ENCODE peak calls at places on chromosomes 12 and 14, in four cellular contexts. V, Z, X and T are unnamed samples.

GRCh38 chr12:57340104-57340503 is 89.1 kb upstream of the STAC3 start:
- DNase-seq in Z (no peak), V (no peak), X (peak; percentile 19), T (no peak)

GRCh38 chr14:53306267-53306721 is 153.2 kb upstream of the DDHD1 start:
- DNase-seq in X (peak; percentile 32), V (no peak), Z (peak; percentile 19), T (peak; percentile 53)

GRCh38 chr12:122081108-122081696 is 2.6 kb downstream of the MLXIP start:
- DNase-seq in Z (no peak), V (no peak), X (no peak), T (no peak)

GRCh38 chr12:117119592-117120198 is 20.5 kb upstream of the TESC start:
- DNase-seq in Z (peak; percentile 59), X (peak; percentile 72), V (no peak), T (peak; percentile 69)

GRCh38 chr14:99755629-99756603 is 37.3 kb upstream of the EML1 start:
- DNase-seq in Z (peak; percentile 24), V (no peak), X (no peak), T (no peak)

GRCh38 chr12:13250416-13250815 is 53.9 kb downstream of the EMP1 start:
- DNase-seq in Z (no peak), V (no peak), X (no peak), T (no peak)

GRCh38 chr12:54932691-54933090 is 51.9 kb downstream of the TESPA1 start:
- DNase-seq in Z (no peak), X (no peak), V (no peak), T (no peak)

GRCh38 chr12:89370411-89370810 is 18.1 kb upstream of the DUSP6 start:
- DNase-seq in Z (no peak), X (no peak), V (no peak), T (no peak)

GRCh38 chr14:35343709-35344474 is 51.7 kb downstream of the PSMA6 start:
- DNase-seq in V (no peak), X (no peak), Z (no peak), T (no peak)

GRCh38 chr14:104091061-104091926 is 5.8 kb downstream of the ASPG start:
- DNase-seq in X (no peak), Z (no peak), V (no peak), T (peak; percentile 16)

GRCh38 chr12:124630791-124631313 is 63.4 kb upstream of the NCOR2 start:
- DNase-seq in X (no peak), V (no peak), Z (no peak), T (peak; percentile 62)

GRCh38 chr14:37202812-37203211 is 5.1 kb downstream of the MIPOL1 start:
- DNase-seq in X (no peak), Z (no peak), V (no peak), T (no peak)

GRCh38 chr12:63028951-63029350 is 94.0 kb upstream of the PPM1H start:
- DNase-seq in Z (no peak), V (no peak), X (no peak), T (no peak)

GRCh38 chr12:9741726-9742125 is 8.8 kb upstream of the CLECL1 start:
- DNase-seq in V (peak; percentile 89), X (no peak), Z (no peak), T (no peak)

GRCh38 chr14:102870994-102871831 is 51.2 kb upstream of the AMN start:
- DNase-seq in X (no peak), Z (no peak), V (no peak), T (no peak)

GRCh38 chr12:1883513-1883912 is 34.9 kb downstream of the CACNA2D4 start:
- DNase-seq in V (no peak), Z (no peak), X (no peak), T (no peak)

GRCh38 chr12:81222841-81223595 is 145.1 kb downstream of the ACSS3 start:
- DNase-seq in X (no peak), V (no peak), Z (no peak), T (no peak)

GRCh38 chr12:52242442-52243263 is 9.6 kb downstream of the KRT7 start:
- DNase-seq in X (no peak), V (no peak), Z (no peak), T (no peak)

GRCh38 chr12:95198914-95199313 is 18.4 kb downstream of the FGD6 start:
- DNase-seq in V (peak; percentile 49), X (no peak), Z (no peak), T (no peak)

GRCh38 chr12:109999649-109999971 is 380 bp downstream of the ANKRD13A start:
- DNase-seq in Z (no peak), X (no peak), V (no peak), T (no peak)

GRCh38 chr12:49921299-49921698 is 17.6 kb upstream of the FAIM2 start:
- DNase-seq in X (no peak), V (no peak), Z (no peak), T (no peak)

GRCh38 chr12:49920915-49921286 is 17.2 kb upstream of the FAIM2 start:
- DNase-seq in X (no peak), V (no peak), Z (no peak), T (no peak)

GRCh38 chr12:49922349-49923034 is 18.8 kb upstream of the FAIM2 start:
- DNase-seq in X (no peak), V (no peak), Z (no peak), T (no peak)

GRCh38 chr12:49923035-49923644 is 19.4 kb upstream of the FAIM2 start:
- DNase-seq in Z (no peak), X (no peak), V (no peak), T (no peak)

DNA sequence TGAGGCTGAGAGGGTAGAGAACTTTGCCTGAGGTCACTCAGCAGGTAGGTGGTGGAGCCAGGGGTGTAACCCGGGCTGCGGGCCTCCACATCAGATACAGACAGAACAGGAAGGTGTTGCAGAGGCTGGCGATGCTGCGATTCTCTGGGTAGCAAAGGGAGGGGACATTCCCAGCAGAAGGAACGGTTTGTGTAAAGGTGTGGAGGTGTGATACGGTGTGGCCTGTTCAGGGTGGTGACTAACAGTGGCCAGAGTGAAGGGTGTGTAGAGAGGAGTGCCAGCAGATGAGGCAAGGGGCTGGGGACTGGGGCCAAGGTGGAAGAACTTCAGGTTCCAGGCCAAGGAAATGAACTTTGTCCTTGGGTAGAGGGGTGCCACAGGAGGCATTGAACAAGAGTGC is 18.2 kb upstream of the FAIM2 start:
- DNase-seq in Z (no peak), V (no peak), X (no peak), T (no peak)
- TF ChIP-seq CREM in Z (no peak), V (no peak), X (no peak), T (no peak)

GRCh38 chr14:70943838-70944237 is 36.6 kb downstream of the PCNX1 start:
- DNase-seq in Z (no peak), X (no peak), V (no peak), T (no peak)

GRCh38 chr14:70947739-70948138 is 40.5 kb downstream of the PCNX1 start:
- DNase-seq in V (no peak), X (no peak), Z (no peak), T (no peak)

GRCh38 chr14:70942342-70942706 is 35.1 kb downstream of the PCNX1 start:
- DNase-seq in X (no peak), V (no peak), Z (no peak), T (no peak)
- TF ChIP-seq CTCF in X (no peak), V (no peak), Z (no peak), T (no peak)

DNA sequence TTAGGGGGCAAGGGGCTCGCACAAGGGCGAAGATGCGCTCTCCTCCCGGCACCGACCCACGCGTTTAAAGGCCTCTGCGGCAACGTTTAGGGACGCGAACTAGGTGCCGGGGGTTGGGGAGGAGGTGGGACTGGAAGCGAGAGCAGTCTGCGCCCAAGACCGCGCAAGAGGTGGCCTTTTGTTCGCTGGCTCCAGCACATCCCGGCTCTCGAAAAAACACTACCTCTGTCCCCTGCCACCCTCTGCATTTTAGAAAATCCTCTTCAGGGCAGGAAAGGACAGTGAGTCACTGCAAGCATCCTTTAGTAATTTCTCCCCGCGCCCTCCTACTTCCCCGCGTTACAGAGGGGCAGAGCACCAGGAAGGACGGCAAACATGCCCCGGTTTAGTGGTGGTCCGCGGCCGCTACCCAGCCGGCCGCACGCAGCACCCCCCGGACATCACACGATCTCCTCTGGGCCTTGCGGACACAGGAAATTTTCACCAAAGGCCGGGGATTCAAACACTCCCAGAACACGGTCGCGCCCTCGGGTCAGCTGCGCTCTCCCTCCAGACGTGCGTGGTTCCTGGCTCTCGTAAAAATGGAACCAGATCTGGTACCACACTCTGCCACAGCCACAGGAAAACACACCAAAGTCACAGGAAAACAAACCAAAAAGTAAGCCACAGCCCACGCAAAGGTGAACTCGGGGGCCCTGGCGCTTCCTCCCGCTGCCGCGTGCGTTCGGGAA is 1.1 kb downstream of the SLC38A1 start:
- DNase-seq in X (peak; percentile 43), V (no peak), Z (no peak), T (no peak)
- TF ChIP-seq CREM in X (no peak), V (no peak), Z (no peak), T (no peak)

GRCh38 chr12:38123566-38124246 is 192.9 kb upstream of the ALG10B start:
- DNase-seq in V (no peak), X (no peak), Z (peak; percentile 1), T (no peak)

GRCh38 chr12:38118632-38119031 is 197.9 kb upstream of the ALG10B start:
- DNase-seq in X (no peak), V (no peak), Z (no peak), T (no peak)

GRCh38 chr12:38124247-38125012 is 192.1 kb upstream of the ALG10B start:
- DNase-seq in X (no peak), V (no peak), Z (peak; percentile 89), T (no peak)

GRCh38 chr12:38116968-38117367 is 199.6 kb upstream of the ALG10B start:
- DNase-seq in Z (no peak), X (no peak), V (no peak), T (no peak)

DNA sequence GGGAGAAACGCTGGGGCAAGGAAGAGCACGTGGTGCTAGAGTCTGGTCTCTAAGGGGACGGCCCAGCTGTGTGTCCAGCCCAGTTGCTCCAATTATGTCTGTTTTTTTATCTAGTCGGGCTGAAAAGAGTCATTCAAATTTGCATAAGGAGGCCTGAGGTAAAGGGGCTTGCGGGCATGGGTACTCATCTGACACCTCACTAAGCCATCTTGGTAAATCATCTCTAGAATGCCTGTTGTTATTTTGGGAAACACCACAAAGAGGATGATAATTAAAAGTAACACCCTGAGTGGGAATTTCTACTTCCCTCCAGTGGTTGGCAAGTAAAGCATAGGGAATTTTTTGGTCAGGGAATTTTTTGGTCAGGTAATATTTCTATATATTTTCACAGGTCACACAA is 196.1 kb upstream of the ALG10B start:
- DNase-seq in V (no peak), X (no peak), Z (no peak), T (no peak)
- TF ChIP-seq CTCF in V (no peak), X (no peak), Z (no peak), T (no peak)